ENCODE peak calls at places on chromosomes 7 and 10, in ten cellular contexts. W is NCI-H82; R is kidney epithelial cell; E is GM04504; K is HT-29; D is GM13976; X is central memory CD4-positive, alpha-beta T cell; T is ELF-1; L is EL; C is Caki2. Y is an unnamed sample.

GRCh38 chr10:117663750-117664149 is 121.2 kb downstream of the EMX2 start:
- DNase-seq in D (peak), W (no peak), T (no peak), K (no peak), R (peak), C (peak), E (peak), L (peak), X (no peak), Y (peak)

GRCh38 chr7:134201569-134202261 is 74.6 kb downstream of the LRGUK start:
- DNase-seq in D (no peak), L (no peak), R (no peak), X (no peak), C (no peak), T (no peak), W (no peak), K (no peak), E (no peak), Y (no peak)

GRCh38 chr10:24603333-24603732 is 120.4 kb downstream of the ARHGAP21 start:
- DNase-seq in E (no peak), K (no peak), X (no peak), W (no peak), C (peak), D (no peak), R (peak), L (peak), T (no peak), Y (no peak)

GRCh38 chr7:120014920-120015465 is 258.0 kb upstream of the KCND2 start:
- DNase-seq in C (no peak), T (peak), W (no peak), K (no peak), E (no peak), D (no peak), R (no peak), L (no peak), X (no peak), Y (no peak)

GRCh38 chr10:63206997-63207952 is 74.1 kb downstream of the NRBF2 start:
- DNase-seq in L (peak), R (no peak), E (peak), W (no peak), T (no peak), C (no peak), D (no peak), K (no peak), X (no peak), Y (no peak)

GRCh38 chr7:132544025-132544424 is 32.2 kb downstream of the PLXNA4 start:
- DNase-seq in X (no peak), T (no peak), K (no peak), D (no peak), R (no peak), W (no peak), E (no peak), C (no peak), L (no peak), Y (no peak)

GRCh38 chr7:139431010-139431409 is 52.5 kb downstream of the KLRG2 start:
- DNase-seq in K (peak), L (no peak), D (no peak), C (no peak), E (no peak), W (no peak), R (no peak), T (peak), X (no peak), Y (no peak)

GRCh38 chr10:126171555-126171954 is 216.7 kb downstream of the ADAM12 start:
- DNase-seq in L (peak), K (no peak), R (no peak), E (peak), T (no peak), W (no peak), C (no peak), D (no peak), X (no peak), Y (no peak)

GRCh38 chr10:35563266-35563891 is 41.8 kb upstream of the GJD4 start:
- DNase-seq in E (no peak), K (peak), T (peak), W (peak), X (peak), C (peak), L (peak), R (no peak), D (peak), Y (peak)

GRCh38 chr10:69232736-69233135 is 12.6 kb downstream of the HKDC1 start:
- DNase-seq in X (peak), R (no peak), T (no peak), L (no peak), E (no peak), K (no peak), D (no peak), W (no peak), C (no peak), Y (no peak)